ENCODE peak calls at places on chromosome 5, in eight cellular contexts. One of them, this sample, is unnamed.
A peak's percentile ranks its signal among the peaks of the same experiment; 100 is the strongest.

GRCh38 chr5:96150007-96150406 is 188.4 kb upstream of the ELL2 start:
- DNase-seq in T-cell: no peak
- DNase-seq in putamen: no peak
- DNase-seq in activated CD4-positive, alpha-beta T cell treated with anti-CD3 and anti-CD28 coated beads for 4 hours: no peak
- DNase-seq in CD8-positive, alpha-beta T cell: no peak
- DNase-seq in pons: no peak
- DNase-seq in endothelial cell of umbilical vein: no peak
- DNase-seq in aorta: no peak
- DNase-seq in this sample: no peak

GRCh38 chr5:119356384-119357188 is 767 bp downstream of the TNFAIP8 start:
- DNase-seq in T-cell: no peak
- DNase-seq in aorta: no peak
- DNase-seq in CD8-positive, alpha-beta T cell: no peak
- DNase-seq in endothelial cell of umbilical vein: peak; percentile 36
- DNase-seq in putamen: no peak
- DNase-seq in pons: no peak
- DNase-seq in activated CD4-positive, alpha-beta T cell treated with anti-CD3 and anti-CD28 coated beads for 4 hours: no peak
- DNase-seq in this sample: no peak

GRCh38 chr5:42982107-42982622 is 58.0 kb downstream of the ANXA2R start:
- DNase-seq in CD8-positive, alpha-beta T cell: no peak
- DNase-seq in endothelial cell of umbilical vein: peak; percentile 30
- DNase-seq in activated CD4-positive, alpha-beta T cell treated with anti-CD3 and anti-CD28 coated beads for 4 hours: no peak
- DNase-seq in putamen: no peak
- DNase-seq in aorta: no peak
- DNase-seq in pons: no peak
- DNase-seq in T-cell: no peak
- DNase-seq in this sample: no peak

GRCh38 chr5:59637878-59638580 is 255.5 kb downstream of the PDE4D start:
- DNase-seq in putamen: no peak
- DNase-seq in activated CD4-positive, alpha-beta T cell treated with anti-CD3 and anti-CD28 coated beads for 4 hours: no peak
- DNase-seq in CD8-positive, alpha-beta T cell: no peak
- DNase-seq in T-cell: no peak
- DNase-seq in aorta: no peak
- DNase-seq in pons: no peak
- DNase-seq in endothelial cell of umbilical vein: peak; percentile 41
- DNase-seq in this sample: no peak

GRCh38 chr5:111069839-111070238 is 1.7 kb upstream of the TSLP start:
- DNase-seq in putamen: no peak
- DNase-seq in T-cell: no peak
- DNase-seq in CD8-positive, alpha-beta T cell: no peak
- DNase-seq in endothelial cell of umbilical vein: no peak
- DNase-seq in activated CD4-positive, alpha-beta T cell treated with anti-CD3 and anti-CD28 coated beads for 4 hours: no peak
- DNase-seq in aorta: no peak
- DNase-seq in pons: no peak
- DNase-seq in this sample: no peak

GRCh38 chr5:142561029-142561428 is 124.9 kb downstream of the FGF1 start:
- DNase-seq in T-cell: no peak
- DNase-seq in endothelial cell of umbilical vein: no peak
- DNase-seq in CD8-positive, alpha-beta T cell: no peak
- DNase-seq in pons: no peak
- DNase-seq in aorta: no peak
- DNase-seq in activated CD4-positive, alpha-beta T cell treated with anti-CD3 and anti-CD28 coated beads for 4 hours: no peak
- DNase-seq in putamen: no peak
- DNase-seq in this sample: no peak

GRCh38 chr5:170639221-170639925 is 135.6 kb downstream of the KCNIP1 start:
- DNase-seq in aorta: peak; percentile 64
- DNase-seq in putamen: no peak
- DNase-seq in endothelial cell of umbilical vein: no peak
- DNase-seq in CD8-positive, alpha-beta T cell: no peak
- DNase-seq in pons: no peak
- DNase-seq in activated CD4-positive, alpha-beta T cell treated with anti-CD3 and anti-CD28 coated beads for 4 hours: no peak
- DNase-seq in T-cell: no peak
- DNase-seq in this sample: no peak

GRCh38 chr5:14143843-14144585 is 872 bp downstream of the TRIO start:
- DNase-seq in CD8-positive, alpha-beta T cell: no peak
- DNase-seq in aorta: peak; percentile 87
- DNase-seq in T-cell: peak; percentile 2
- DNase-seq in endothelial cell of umbilical vein: no peak
- DNase-seq in activated CD4-positive, alpha-beta T cell treated with anti-CD3 and anti-CD28 coated beads for 4 hours: peak; percentile 10
- DNase-seq in putamen: peak; percentile 16
- DNase-seq in pons: no peak
- DNase-seq in this sample: peak; percentile 80

GRCh38 chr5:178373711-178374110 is 141.1 kb upstream of the PHYKPL start:
- DNase-seq in aorta: peak; percentile 66
- DNase-seq in CD8-positive, alpha-beta T cell: no peak
- DNase-seq in putamen: no peak
- DNase-seq in pons: no peak
- DNase-seq in activated CD4-positive, alpha-beta T cell treated with anti-CD3 and anti-CD28 coated beads for 4 hours: no peak
- DNase-seq in endothelial cell of umbilical vein: no peak
- DNase-seq in T-cell: no peak
- DNase-seq in this sample: no peak

GRCh38 chr5:149745944-149746326 is 15.8 kb downstream of the PPARGC1B start:
- DNase-seq in activated CD4-positive, alpha-beta T cell treated with anti-CD3 and anti-CD28 coated beads for 4 hours: no peak
- DNase-seq in pons: no peak
- DNase-seq in putamen: no peak
- DNase-seq in endothelial cell of umbilical vein: no peak
- DNase-seq in aorta: no peak
- DNase-seq in T-cell: no peak
- DNase-seq in CD8-positive, alpha-beta T cell: no peak
- DNase-seq in this sample: no peak

GRCh38 chr5:124706041-124706440 is 40.4 kb downstream of the ZNF608 start:
- DNase-seq in T-cell: no peak
- DNase-seq in activated CD4-positive, alpha-beta T cell treated with anti-CD3 and anti-CD28 coated beads for 4 hours: no peak
- DNase-seq in endothelial cell of umbilical vein: no peak
- DNase-seq in pons: no peak
- DNase-seq in CD8-positive, alpha-beta T cell: no peak
- DNase-seq in aorta: no peak
- DNase-seq in putamen: no peak
- DNase-seq in this sample: no peak

GRCh38 chr5:98307811-98308210 is 465.7 kb upstream of the RGMB start:
- DNase-seq in CD8-positive, alpha-beta T cell: no peak
- DNase-seq in T-cell: no peak
- DNase-seq in putamen: no peak
- DNase-seq in pons: no peak
- DNase-seq in endothelial cell of umbilical vein: peak; percentile 73
- DNase-seq in aorta: no peak
- DNase-seq in activated CD4-positive, alpha-beta T cell treated with anti-CD3 and anti-CD28 coated beads for 4 hours: no peak
- DNase-seq in this sample: no peak

GRCh38 chr5:31692561-31693221 is 53.8 kb downstream of the PDZD2 start:
- DNase-seq in pons: peak; percentile 70
- DNase-seq in CD8-positive, alpha-beta T cell: no peak
- DNase-seq in endothelial cell of umbilical vein: no peak
- DNase-seq in activated CD4-positive, alpha-beta T cell treated with anti-CD3 and anti-CD28 coated beads for 4 hours: no peak
- DNase-seq in T-cell: no peak
- DNase-seq in aorta: no peak
- DNase-seq in putamen: peak; percentile 30
- DNase-seq in this sample: peak; percentile 90

GRCh38 chr5:370311-370958 is 48.9 kb downstream of the AHRR start:
- DNase-seq in putamen: no peak
- DNase-seq in aorta: peak; percentile 63
- DNase-seq in endothelial cell of umbilical vein: no peak
- DNase-seq in pons: no peak
- DNase-seq in activated CD4-positive, alpha-beta T cell treated with anti-CD3 and anti-CD28 coated beads for 4 hours: no peak
- DNase-seq in CD8-positive, alpha-beta T cell: no peak
- DNase-seq in T-cell: no peak
- DNase-seq in this sample: peak; percentile 49

GRCh38 chr5:129063483-129064136 is 30.9 kb upstream of the ISOC1 start:
- DNase-seq in T-cell: no peak
- DNase-seq in activated CD4-positive, alpha-beta T cell treated with anti-CD3 and anti-CD28 coated beads for 4 hours: no peak
- DNase-seq in endothelial cell of umbilical vein: peak; percentile 74
- DNase-seq in aorta: no peak
- DNase-seq in putamen: peak; percentile 34
- DNase-seq in CD8-positive, alpha-beta T cell: no peak
- DNase-seq in pons: peak; percentile 83
- DNase-seq in this sample: no peak

GRCh38 chr5:148776780-148777179 is 49.6 kb upstream of the ADRB2 start:
- DNase-seq in activated CD4-positive, alpha-beta T cell treated with anti-CD3 and anti-CD28 coated beads for 4 hours: no peak
- DNase-seq in endothelial cell of umbilical vein: peak; percentile 41
- DNase-seq in pons: no peak
- DNase-seq in CD8-positive, alpha-beta T cell: no peak
- DNase-seq in aorta: no peak
- DNase-seq in T-cell: no peak
- DNase-seq in putamen: no peak
- DNase-seq in this sample: no peak

GRCh38 chr5:1652873-1653707 is 129.3 kb upstream of the LPCAT1 start:
- DNase-seq in activated CD4-positive, alpha-beta T cell treated with anti-CD3 and anti-CD28 coated beads for 4 hours: no peak
- DNase-seq in pons: peak; percentile 27
- DNase-seq in aorta: no peak
- DNase-seq in putamen: no peak
- DNase-seq in CD8-positive, alpha-beta T cell: no peak
- DNase-seq in T-cell: no peak
- DNase-seq in endothelial cell of umbilical vein: no peak
- DNase-seq in this sample: no peak

GRCh38 chr5:53642006-53642405 is 81.6 kb downstream of the NDUFS4 start:
- DNase-seq in putamen: no peak
- DNase-seq in aorta: no peak
- DNase-seq in endothelial cell of umbilical vein: peak; percentile 35
- DNase-seq in pons: no peak
- DNase-seq in activated CD4-positive, alpha-beta T cell treated with anti-CD3 and anti-CD28 coated beads for 4 hours: no peak
- DNase-seq in T-cell: no peak
- DNase-seq in CD8-positive, alpha-beta T cell: no peak
- DNase-seq in this sample: no peak

GRCh38 chr5:37951946-37952721 is 112.3 kb upstream of the GDNF start:
- DNase-seq in activated CD4-positive, alpha-beta T cell treated with anti-CD3 and anti-CD28 coated beads for 4 hours: no peak
- DNase-seq in pons: no peak
- DNase-seq in endothelial cell of umbilical vein: no peak
- DNase-seq in putamen: no peak
- DNase-seq in aorta: no peak
- DNase-seq in CD8-positive, alpha-beta T cell: no peak
- DNase-seq in T-cell: no peak
- DNase-seq in this sample: no peak

GRCh38 chr5:178372091-178372695 is 139.6 kb upstream of the PHYKPL start:
- DNase-seq in endothelial cell of umbilical vein: no peak
- DNase-seq in aorta: peak; percentile 69
- DNase-seq in T-cell: no peak
- DNase-seq in activated CD4-positive, alpha-beta T cell treated with anti-CD3 and anti-CD28 coated beads for 4 hours: no peak
- DNase-seq in pons: peak; percentile 27
- DNase-seq in CD8-positive, alpha-beta T cell: no peak
- DNase-seq in putamen: peak; percentile 21
- DNase-seq in this sample: no peak

GRCh38 chr5:132525299-132525724 is 18.0 kb downstream of the IL5 start:
- DNase-seq in putamen: no peak
- DNase-seq in pons: peak; percentile 26
- DNase-seq in T-cell: no peak
- DNase-seq in activated CD4-positive, alpha-beta T cell treated with anti-CD3 and anti-CD28 coated beads for 4 hours: no peak
- DNase-seq in aorta: no peak
- DNase-seq in endothelial cell of umbilical vein: no peak
- DNase-seq in CD8-positive, alpha-beta T cell: no peak
- DNase-seq in this sample: no peak

GRCh38 chr5:175443514-175444059 is 395 bp downstream of the DRD1 start:
- DNase-seq in putamen: no peak
- DNase-seq in CD8-positive, alpha-beta T cell: no peak
- DNase-seq in T-cell: no peak
- DNase-seq in pons: no peak
- DNase-seq in activated CD4-positive, alpha-beta T cell treated with anti-CD3 and anti-CD28 coated beads for 4 hours: no peak
- DNase-seq in aorta: peak; percentile 77
- DNase-seq in endothelial cell of umbilical vein: no peak
- DNase-seq in this sample: no peak

GRCh38 chr5:82601862-82602261 is 323.7 kb upstream of the RPS23 start:
- DNase-seq in endothelial cell of umbilical vein: no peak
- DNase-seq in pons: no peak
- DNase-seq in aorta: no peak
- DNase-seq in T-cell: no peak
- DNase-seq in putamen: no peak
- DNase-seq in activated CD4-positive, alpha-beta T cell treated with anti-CD3 and anti-CD28 coated beads for 4 hours: no peak
- DNase-seq in CD8-positive, alpha-beta T cell: no peak
- DNase-seq in this sample: no peak

GRCh38 chr5:139669681-139670368 is 21.7 kb downstream of the CXXC5 start:
- DNase-seq in T-cell: no peak
- DNase-seq in aorta: no peak
- DNase-seq in endothelial cell of umbilical vein: no peak
- DNase-seq in CD8-positive, alpha-beta T cell: no peak
- DNase-seq in putamen: no peak
- DNase-seq in activated CD4-positive, alpha-beta T cell treated with anti-CD3 and anti-CD28 coated beads for 4 hours: no peak
- DNase-seq in pons: peak; percentile 24
- DNase-seq in this sample: no peak

GRCh38 chr5:6718161-6718681 is 5.0 kb downstream of the TENT4A start:
- DNase-seq in activated CD4-positive, alpha-beta T cell treated with anti-CD3 and anti-CD28 coated beads for 4 hours: no peak
- DNase-seq in putamen: no peak
- DNase-seq in CD8-positive, alpha-beta T cell: no peak
- DNase-seq in pons: no peak
- DNase-seq in aorta: no peak
- DNase-seq in T-cell: no peak
- DNase-seq in endothelial cell of umbilical vein: no peak
- DNase-seq in this sample: no peak

GRCh38 chr5:26482076-26482816 is 556.1 kb downstream of the CDH9 start:
- DNase-seq in aorta: no peak
- DNase-seq in CD8-positive, alpha-beta T cell: no peak
- DNase-seq in putamen: no peak
- DNase-seq in pons: no peak
- DNase-seq in T-cell: no peak
- DNase-seq in endothelial cell of umbilical vein: no peak
- DNase-seq in activated CD4-positive, alpha-beta T cell treated with anti-CD3 and anti-CD28 coated beads for 4 hours: no peak
- DNase-seq in this sample: no peak

GRCh38 chr5:30650311-30650710 is 543.2 kb upstream of the CDH6 start:
- DNase-seq in putamen: no peak
- DNase-seq in pons: no peak
- DNase-seq in endothelial cell of umbilical vein: no peak
- DNase-seq in T-cell: no peak
- DNase-seq in activated CD4-positive, alpha-beta T cell treated with anti-CD3 and anti-CD28 coated beads for 4 hours: no peak
- DNase-seq in aorta: no peak
- DNase-seq in CD8-positive, alpha-beta T cell: no peak
- DNase-seq in this sample: no peak

GRCh38 chr5:177545487-177546261 is 8.7 kb downstream of the FAM193B start:
- DNase-seq in aorta: no peak
- DNase-seq in activated CD4-positive, alpha-beta T cell treated with anti-CD3 and anti-CD28 coated beads for 4 hours: no peak
- DNase-seq in T-cell: no peak
- DNase-seq in putamen: no peak
- DNase-seq in endothelial cell of umbilical vein: no peak
- DNase-seq in pons: peak; percentile 36
- DNase-seq in CD8-positive, alpha-beta T cell: no peak
- DNase-seq in this sample: no peak

GRCh38 chr5:175344331-175345200 is 99.4 kb downstream of the DRD1 start:
- DNase-seq in pons: no peak
- DNase-seq in activated CD4-positive, alpha-beta T cell treated with anti-CD3 and anti-CD28 coated beads for 4 hours: no peak
- DNase-seq in endothelial cell of umbilical vein: no peak
- DNase-seq in aorta: no peak
- DNase-seq in T-cell: no peak
- DNase-seq in CD8-positive, alpha-beta T cell: no peak
- DNase-seq in putamen: no peak
- DNase-seq in this sample: no peak

GRCh38 chr5:158590936-158591863 is 508.5 kb downstream of the EBF1 start:
- DNase-seq in CD8-positive, alpha-beta T cell: no peak
- DNase-seq in endothelial cell of umbilical vein: no peak
- DNase-seq in pons: no peak
- DNase-seq in T-cell: no peak
- DNase-seq in aorta: no peak
- DNase-seq in putamen: no peak
- DNase-seq in activated CD4-positive, alpha-beta T cell treated with anti-CD3 and anti-CD28 coated beads for 4 hours: no peak
- DNase-seq in this sample: no peak

GRCh38 chr5:151676719-151677118 is 10.0 kb downstream of the SPARC start:
- DNase-seq in T-cell: no peak
- DNase-seq in putamen: no peak
- DNase-seq in endothelial cell of umbilical vein: peak; percentile 81
- DNase-seq in aorta: no peak
- DNase-seq in activated CD4-positive, alpha-beta T cell treated with anti-CD3 and anti-CD28 coated beads for 4 hours: no peak
- DNase-seq in pons: no peak
- DNase-seq in CD8-positive, alpha-beta T cell: no peak
- DNase-seq in this sample: no peak

GRCh38 chr5:31921852-31922305 is 252.2 kb downstream of the GOLPH3 start:
- DNase-seq in putamen: no peak
- DNase-seq in endothelial cell of umbilical vein: no peak
- DNase-seq in CD8-positive, alpha-beta T cell: no peak
- DNase-seq in aorta: no peak
- DNase-seq in activated CD4-positive, alpha-beta T cell treated with anti-CD3 and anti-CD28 coated beads for 4 hours: no peak
- DNase-seq in T-cell: no peak
- DNase-seq in pons: no peak
- DNase-seq in this sample: no peak

GRCh38 chr5:143398053-143398355 is 5.5 kb downstream of the NR3C1 start:
- DNase-seq in putamen: no peak
- DNase-seq in endothelial cell of umbilical vein: peak; percentile 30
- DNase-seq in pons: peak; percentile 53
- DNase-seq in CD8-positive, alpha-beta T cell: no peak
- DNase-seq in aorta: no peak
- DNase-seq in activated CD4-positive, alpha-beta T cell treated with anti-CD3 and anti-CD28 coated beads for 4 hours: no peak
- DNase-seq in T-cell: no peak
- DNase-seq in this sample: no peak

GRCh38 chr5:139138109-139138508 is 60.1 kb downstream of the SIL1 start:
- DNase-seq in aorta: no peak
- DNase-seq in endothelial cell of umbilical vein: no peak
- DNase-seq in T-cell: no peak
- DNase-seq in activated CD4-positive, alpha-beta T cell treated with anti-CD3 and anti-CD28 coated beads for 4 hours: no peak
- DNase-seq in CD8-positive, alpha-beta T cell: no peak
- DNase-seq in pons: no peak
- DNase-seq in putamen: no peak
- DNase-seq in this sample: no peak